ENCODE peak calls at places on chromosomes 5 and 9, in eight cellular contexts. C, Y, N, S, A, Z, W and V are unnamed samples.
A peak's percentile ranks its signal among the peaks of the same experiment; 100 is the strongest.

GRCh38 chr9:38507587-38507986 is 83.3 kb upstream of the IGFBPL1 start:
- DNase-seq in N (no peak), S (no peak), W (no peak), A (no peak), C (no peak), Z (no peak), Y (no peak), V (no peak)

GRCh38 chr9:137459147-137459600 is at the start of gene NSMF:
- DNase-seq in S (peak; percentile 84), Z (peak; percentile 96), A (peak; percentile 97), N (peak; percentile 98), C (peak; percentile 95), W (peak; percentile 90), Y (peak; percentile 96), V (peak; percentile 92)

GRCh38 chr9:89010526-89011089 is 19.3 kb downstream of the S1PR3 start:
- DNase-seq in S (no peak), Z (no peak), N (no peak), W (no peak), A (no peak), C (no peak), Y (peak; percentile 43), V (no peak)

GRCh38 chr5:80206282-80206681 is 49.6 kb downstream of the SERINC5 start:
- DNase-seq in A (no peak), S (peak; percentile 35), Y (no peak), C (no peak), W (no peak), Z (no peak), N (no peak), V (no peak)

GRCh38 chr9:38047301-38048251 is 21.5 kb downstream of the SHB start:
- DNase-seq in Y (peak; percentile 78), N (no peak), S (peak; percentile 84), Z (no peak), A (peak; percentile 61), C (peak; percentile 77), W (peak; percentile 90), V (peak; percentile 12)

GRCh38 chr5:107541400-107541799 is 129.3 kb downstream of the EFNA5 start:
- DNase-seq in C (no peak), W (no peak), A (no peak), S (no peak), Y (no peak), Z (no peak), N (no peak), V (no peak)

GRCh38 chr5:171336486-171337206 is 27.6 kb downstream of the TLX3 start:
- DNase-seq in A (no peak), C (no peak), W (no peak), S (peak; percentile 61), Z (peak; percentile 50), N (no peak), Y (peak; percentile 47), V (no peak)

GRCh38 chr9:75163764-75164163 is 75.5 kb downstream of the OSTF1 start:
- DNase-seq in N (no peak), Z (no peak), A (no peak), S (no peak), C (no peak), Y (no peak), W (no peak), V (no peak)

GRCh38 chr5:120160120-120160895 is 303.8 kb upstream of the PRR16 start:
- DNase-seq in N (no peak), C (no peak), W (no peak), S (peak; percentile 93), A (no peak), Z (no peak), Y (no peak), V (no peak)

GRCh38 chr5:139655727-139656271 is 7.7 kb downstream of the CXXC5 start:
- DNase-seq in Z (no peak), A (peak; percentile 86), Y (peak; percentile 96), W (no peak), N (no peak), C (peak; percentile 72), S (peak; percentile 29), V (no peak)

GRCh38 chr9:73863924-73864323 is 633.2 kb upstream of the RORB start:
- DNase-seq in N (no peak), Z (no peak), C (no peak), S (peak; percentile 56), Y (no peak), A (no peak), W (no peak), V (no peak)

GRCh38 chr5:124677376-124677998 is 69.0 kb downstream of the ZNF608 start:
- DNase-seq in W (no peak), Z (no peak), C (no peak), Y (no peak), S (no peak), N (no peak), A (no peak), V (no peak)

GRCh38 chr5:9125852-9126251 is 420.0 kb downstream of the SEMA5A start:
- DNase-seq in W (no peak), N (no peak), Z (no peak), Y (no peak), C (no peak), S (no peak), A (no peak), V (no peak)

GRCh38 chr5:125113328-125113727 is 366.9 kb upstream of the ZNF608 start:
- DNase-seq in W (no peak), A (no peak), Z (no peak), S (peak; percentile 45), N (no peak), Y (no peak), C (no peak), V (no peak)

GRCh38 chr9:14062449-14063187 is 251.3 kb downstream of the NFIB start:
- DNase-seq in A (no peak), N (no peak), Z (no peak), C (no peak), Y (no peak), S (peak; percentile 86), W (no peak), V (no peak)

GRCh38 chr9:4921449-4921848 is 63.6 kb upstream of the JAK2 start:
- DNase-seq in Y (no peak), Z (no peak), C (no peak), N (no peak), S (no peak), A (no peak), W (no peak), V (no peak)

GRCh38 chr9:95264954-95265615 is 52.4 kb downstream of the FANCC start:
- DNase-seq in A (no peak), Z (no peak), Y (no peak), N (no peak), W (no peak), C (no peak), S (peak; percentile 56), V (no peak)

GRCh38 chr5:160311491-160312138 is 749 bp downstream of the CCNJL start:
- DNase-seq in N (no peak), Y (no peak), W (no peak), Z (peak; percentile 51), C (peak; percentile 61), S (no peak), A (peak; percentile 55), V (peak; percentile 26)

GRCh38 chr5:81361600-81361999 is 32.3 kb downstream of the ACOT12 start:
- DNase-seq in A (no peak), Z (no peak), N (no peak), Y (no peak), W (no peak), S (no peak), C (no peak), V (no peak)

DNA sequence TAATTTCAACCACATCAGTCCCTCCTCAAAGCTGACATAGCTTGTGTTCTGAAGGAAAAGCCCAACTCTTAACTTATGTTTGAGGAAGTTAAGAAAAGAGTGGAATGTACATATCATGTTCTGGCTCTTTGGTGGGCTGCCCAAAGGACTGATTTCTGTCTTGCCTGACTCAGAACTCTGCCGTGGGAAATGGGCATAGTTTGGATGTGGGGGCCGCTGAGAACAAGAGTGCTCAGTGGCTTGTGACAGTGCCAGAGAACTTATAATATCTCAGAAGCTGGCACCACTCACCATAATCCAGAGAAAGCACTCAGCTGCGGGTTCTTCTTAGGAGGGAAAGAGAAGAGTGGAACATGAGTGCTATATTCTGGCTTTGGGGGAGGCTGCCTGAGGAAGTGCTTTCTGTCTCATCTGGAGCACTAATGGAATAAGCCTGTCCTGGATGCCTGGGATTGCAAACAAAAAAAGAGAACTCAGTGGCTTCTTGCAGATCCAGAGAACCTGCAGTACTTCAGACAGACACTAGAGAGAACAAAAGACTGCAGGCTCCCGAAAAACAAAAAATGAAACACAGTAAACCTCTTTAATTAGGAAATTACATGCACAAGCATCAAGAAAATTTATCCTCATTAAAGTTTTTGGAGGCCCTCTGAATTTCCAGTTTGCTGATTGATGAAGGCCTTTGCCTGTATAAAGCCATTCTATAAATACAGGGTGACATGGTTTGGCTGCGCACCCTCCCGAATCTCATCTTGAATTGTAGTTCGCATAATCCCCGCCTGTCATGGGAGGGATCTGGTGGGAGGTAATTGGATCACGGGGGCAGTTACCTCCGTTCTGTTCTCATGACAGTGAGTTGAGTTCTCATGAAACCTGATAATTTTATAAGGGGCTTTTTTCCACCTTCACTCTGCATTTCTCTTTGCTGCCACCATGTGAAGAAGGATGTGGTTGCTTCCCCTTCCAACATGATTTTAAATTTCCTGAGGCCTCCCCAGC is 207.0 kb downstream of the DMAC1 start:
- DNase-seq in S (no peak), A (no peak), W (peak; percentile 36), Y (no peak), N (no peak), C (no peak), Z (no peak), V (no peak)
- TF ChIP-seq CTCF in S (no peak), A (no peak), W (peak; percentile 68), Y (no peak), N (no peak), C (no peak), Z (peak; percentile 28), V (peak; percentile 52)

DNA sequence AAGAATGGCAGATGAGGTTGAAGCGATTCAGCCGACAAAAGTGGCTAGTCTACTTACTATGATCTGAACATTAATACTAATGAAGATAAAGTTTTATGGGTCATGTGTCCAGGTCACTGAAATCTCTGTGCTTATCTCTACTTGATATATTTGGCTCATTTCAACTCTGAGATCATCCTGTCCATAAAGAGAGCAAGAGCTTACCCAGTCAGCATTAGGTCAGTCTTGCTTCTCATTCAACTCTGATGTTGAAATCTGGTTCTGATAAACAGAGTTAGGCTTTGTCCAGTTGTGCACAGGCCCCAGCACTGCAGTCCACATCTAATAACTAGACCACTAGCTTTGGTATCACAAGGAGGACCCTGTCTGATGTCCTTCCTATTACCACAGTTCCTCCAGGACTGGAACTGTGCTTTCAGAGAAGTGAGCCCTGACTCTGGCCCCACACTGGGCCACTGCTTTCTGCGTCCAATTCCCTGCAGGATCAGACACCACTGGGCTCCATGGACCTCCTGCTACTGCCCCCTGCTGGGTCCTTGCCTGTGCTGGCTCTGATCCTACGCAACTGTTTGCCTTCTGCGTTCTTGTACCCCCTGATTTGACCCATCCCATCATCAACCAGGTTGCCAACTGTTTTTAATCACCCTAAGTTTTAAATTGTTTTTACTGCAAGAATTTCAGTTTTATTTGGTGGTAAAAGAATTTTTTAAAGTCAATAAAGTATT is 23.7 kb upstream of the FAM120A start:
- DNase-seq in Z (peak; percentile 38), Y (no peak), A (no peak), S (no peak), W (peak; percentile 53), C (peak; percentile 56), N (no peak), V (no peak)
- TF ChIP-seq CTCF in Z (no peak), Y (no peak), A (no peak), S (peak; percentile 34), W (peak; percentile 53), C (no peak), N (no peak), V (no peak)

GRCh38 chr9:22718653-22719052 is 272.0 kb downstream of the DMRTA1 start:
- DNase-seq in A (no peak), Z (no peak), N (no peak), Y (no peak), C (no peak), W (no peak), S (no peak), V (no peak)
- TF ChIP-seq CTCF in A (no peak), Z (peak; percentile 54), N (no peak), Y (no peak), C (no peak), W (peak; percentile 61), S (peak; percentile 30), V (peak; percentile 59)

GRCh38 chr9:29691758-29692407 is 2118.6 kb upstream of the C9orf72 start:
- DNase-seq in A (no peak), Y (no peak), N (no peak), W (peak; percentile 82), C (no peak), S (peak; percentile 49), Z (peak; percentile 50), V (peak; percentile 29)
- TF ChIP-seq CTCF in A (no peak), Y (no peak), N (no peak), W (peak; percentile 84), C (no peak), S (peak; percentile 57), Z (no peak), V (peak; percentile 60)